ENCODE peak calls at places on chromosomes 3 and 15, in four cellular contexts. B, M, U and E are unnamed samples.

GRCh38 chr3:147195896-147196295 is 210.4 kb downstream of the ZIC4 start:
- DNase-seq in B (no peak), M (no peak), U (no peak), E (no peak)

GRCh38 chr3:163327086-163327485 is 1751.2 kb downstream of the SI start:
- DNase-seq in M (no peak), U (no peak), B (no peak), E (no peak)

GRCh38 chr15:101240364-101240763 is 11.5 kb downstream of the CHSY1 start:
- DNase-seq in U (no peak), B (no peak), M (no peak), E (no peak)

GRCh38 chr15:47754312-47754711 is 37.0 kb downstream of the SEMA6D start:
- DNase-seq in M (no peak), B (no peak), U (no peak), E (no peak)

GRCh38 chr3:156174229-156174847 is 54.0 kb downstream of the KCNAB1 start:
- DNase-seq in M (no peak), U (no peak), B (no peak), E (no peak)

GRCh38 chr15:101172421-101173097 is 79.3 kb downstream of the CHSY1 start:
- DNase-seq in U (no peak), M (no peak), B (no peak), E (no peak)

GRCh38 chr3:63912768-63913588 is 795 bp upstream of the SCAANT1 start:
- DNase-seq in U (no peak), B (no peak), M (peak; percentile 42), E (no peak)

GRCh38 chr3:75242012-75242411 is 422.1 kb upstream of the FRG2C start:
- DNase-seq in B (no peak), M (no peak), U (no peak), E (no peak)

DNA sequence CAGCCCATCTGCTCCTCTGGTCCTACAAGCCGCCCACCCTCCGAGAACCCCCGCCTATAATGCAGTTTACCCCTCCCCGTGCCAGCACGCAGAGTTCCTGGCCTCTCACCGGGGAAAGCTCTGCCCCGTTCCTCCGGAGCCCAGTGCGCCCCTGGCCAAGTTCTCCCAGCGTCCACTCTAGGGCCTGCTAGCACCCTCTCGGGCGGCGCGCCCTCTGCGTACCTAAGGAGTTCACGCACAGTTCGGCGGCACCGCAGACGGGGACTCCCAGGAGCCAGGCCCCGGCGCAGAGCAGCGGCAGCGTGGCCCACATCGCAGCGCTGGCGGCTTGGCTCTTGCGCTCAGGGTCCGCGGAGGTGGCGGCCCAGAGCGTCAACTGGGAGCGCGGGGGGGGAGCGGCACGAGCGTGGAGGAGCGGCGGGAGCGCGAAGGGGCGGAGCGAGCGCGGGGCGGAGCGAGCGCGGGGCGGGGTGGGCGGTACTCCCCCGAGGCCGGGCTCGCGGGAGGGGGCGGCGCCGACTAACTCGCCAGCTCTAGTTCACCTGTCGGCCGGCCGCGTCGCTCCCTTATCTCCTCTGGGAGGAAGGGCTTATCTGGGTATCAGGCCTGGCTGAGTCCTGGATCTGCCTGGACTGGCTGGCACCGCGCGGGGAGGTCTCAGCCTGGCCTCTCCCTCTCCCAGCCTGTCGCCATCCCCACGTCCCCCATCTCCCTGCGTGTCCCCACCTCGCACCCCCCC is at the start of gene CTSH:
- DNase-seq in U (no peak), B (peak; percentile 42), M (peak; percentile 95), E (peak; percentile 88)
- TF ChIP-seq SPI1 in U (no peak), B (no peak), M (no peak), E (no peak)

GRCh38 chr3:34183581-34184313 is 385.3 kb downstream of the PDCD6IP start:
- DNase-seq in B (no peak), U (no peak), M (no peak), E (no peak)
- TF ChIP-seq SPI1 in B (no peak), U (no peak), M (no peak), E (no peak)

GRCh38 chr3:139329364-139329850 is 14.4 kb upstream of the MRPS22 start:
- DNase-seq in U (no peak), M (peak; percentile 93), B (peak; percentile 68), E (peak; percentile 83)
- TF ChIP-seq SPI1 in U (no peak), M (peak; percentile 18), B (no peak), E (no peak)

GRCh38 chr3:87173776-87174175 is 53.3 kb upstream of the CHMP2B start:
- DNase-seq in U (no peak), M (no peak), B (peak; percentile 3), E (no peak)

GRCh38 chr3:87173071-87173470 is 54.0 kb upstream of the CHMP2B start:
- DNase-seq in B (no peak), U (no peak), M (no peak), E (no peak)

GRCh38 chr3:87164245-87164644 is 62.9 kb upstream of the CHMP2B start:
- DNase-seq in B (no peak), M (no peak), U (no peak), E (no peak)

DNA sequence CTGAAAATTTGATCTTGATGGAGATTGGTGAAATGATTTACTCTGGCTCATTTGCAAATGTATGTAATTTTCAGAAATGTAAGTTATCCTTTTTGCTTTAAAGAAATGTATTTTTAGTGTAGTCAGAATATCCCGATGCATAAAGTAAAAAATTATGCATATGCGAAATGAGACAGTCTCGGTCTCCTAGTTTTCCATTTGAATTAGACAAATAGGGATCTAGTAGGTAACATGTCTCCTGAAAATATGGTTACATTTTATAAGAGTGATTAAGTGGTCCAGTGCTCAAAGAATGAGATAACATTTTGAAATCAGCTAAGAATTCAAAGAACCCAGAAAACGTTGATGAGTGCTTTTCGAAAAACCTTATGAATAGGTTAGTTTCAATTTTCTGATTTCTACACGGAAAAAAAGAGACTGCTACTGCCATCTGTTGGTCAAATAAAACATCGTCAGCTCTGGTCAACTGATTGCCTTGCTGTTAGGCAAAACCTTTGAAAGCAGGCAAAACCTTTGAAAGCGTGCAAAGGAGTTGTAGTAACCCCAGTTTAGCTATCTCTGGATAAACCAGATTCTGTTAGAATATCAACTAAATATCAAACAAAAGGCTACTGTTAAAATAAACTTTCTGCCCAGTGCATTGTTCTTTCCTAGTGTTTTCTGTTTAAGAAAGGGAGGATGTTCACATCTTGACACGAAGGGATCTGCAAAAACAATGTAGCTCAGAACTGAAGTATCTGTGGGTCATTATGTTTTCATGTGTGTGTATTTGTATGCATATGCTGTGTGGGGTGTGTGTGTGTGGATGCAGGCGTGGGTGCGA is 59.3 kb upstream of the CHMP2B start:
- DNase-seq in U (peak; percentile 15), B (peak; percentile 5), M (peak; percentile 7), E (peak; percentile 0)
- TF ChIP-seq SPI1 in U (no peak), B (no peak), M (no peak), E (no peak)

GRCh38 chr3:195892355-195893120 is 15.8 kb downstream of the TNK2 start:
- DNase-seq in U (no peak), M (peak; percentile 28), B (no peak), E (no peak)
- TF ChIP-seq SPI1 in U (no peak), M (no peak), B (no peak), E (no peak)

GRCh38 chr3:98982336-98982735 is 80.8 kb upstream of the DCBLD2 start:
- DNase-seq in U (no peak), B (no peak), M (no peak), E (no peak)

GRCh38 chr3:98978068-98978811 is 76.7 kb upstream of the DCBLD2 start:
- DNase-seq in U (no peak), B (no peak), M (no peak), E (no peak)

GRCh38 chr3:98984024-98984423 is 82.5 kb upstream of the DCBLD2 start:
- DNase-seq in B (no peak), U (no peak), M (no peak), E (no peak)

GRCh38 chr3:98979296-98979695 is 77.8 kb upstream of the DCBLD2 start:
- DNase-seq in U (no peak), M (no peak), B (no peak), E (no peak)

DNA sequence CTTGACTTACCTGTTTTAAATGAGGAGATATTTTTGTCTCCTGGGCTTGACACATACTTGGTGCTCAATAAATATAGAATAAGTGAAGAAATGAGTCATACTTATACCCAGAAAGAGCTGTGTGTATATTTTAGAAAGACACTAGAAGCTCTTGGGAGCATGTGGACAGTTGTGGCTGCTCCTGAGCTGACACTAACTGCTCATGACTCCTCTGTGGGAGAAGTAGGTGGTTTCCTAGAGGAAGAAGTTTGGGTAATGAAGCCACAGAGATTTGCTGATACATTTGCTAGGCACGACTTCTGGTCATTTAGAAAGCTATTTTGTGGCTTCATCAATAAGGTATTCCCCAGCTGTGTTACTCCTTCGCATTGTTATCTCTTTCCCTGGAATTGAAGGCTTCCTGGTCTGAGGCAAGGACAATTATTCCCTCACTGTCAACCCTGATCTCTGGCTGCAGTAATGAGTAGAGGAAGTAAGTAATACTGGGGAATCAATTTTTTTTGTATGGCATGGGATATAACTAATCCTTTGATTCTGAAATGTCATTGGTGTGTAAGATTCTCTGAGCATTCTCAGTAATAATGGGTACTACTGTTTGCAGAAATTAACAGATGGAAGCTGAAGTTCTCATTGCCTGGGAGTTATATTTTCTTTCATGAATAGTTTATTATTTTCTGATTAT is 79.6 kb upstream of the DCBLD2 start:
- DNase-seq in M (no peak), B (no peak), U (peak; percentile 79), E (peak; percentile 2)
- TF ChIP-seq SPI1 in M (no peak), B (no peak), U (no peak), E (no peak)

DNA sequence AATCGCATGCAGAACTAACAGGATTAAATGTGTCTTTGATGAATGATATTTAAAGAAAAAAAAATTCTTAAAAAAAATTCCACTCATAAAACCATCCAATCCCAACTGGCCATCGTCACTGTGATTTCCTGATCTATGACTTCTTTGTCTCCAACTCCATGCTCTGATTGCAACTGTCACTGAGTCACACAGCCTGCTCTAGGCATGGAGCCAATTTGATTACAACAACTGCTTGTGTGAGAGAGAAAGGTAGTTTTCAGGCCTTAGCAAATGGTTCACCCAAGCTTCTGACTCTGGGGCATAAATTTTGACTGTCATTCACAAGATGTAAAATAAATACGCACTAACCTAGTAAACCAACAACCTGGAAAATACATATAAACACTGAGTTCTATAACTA is 25.8 kb upstream of the SPRED1 start:
- DNase-seq in U (no peak), B (no peak), M (no peak), E (no peak)
- TF ChIP-seq SPI1 in U (no peak), B (no peak), M (no peak), E (no peak)

DNA sequence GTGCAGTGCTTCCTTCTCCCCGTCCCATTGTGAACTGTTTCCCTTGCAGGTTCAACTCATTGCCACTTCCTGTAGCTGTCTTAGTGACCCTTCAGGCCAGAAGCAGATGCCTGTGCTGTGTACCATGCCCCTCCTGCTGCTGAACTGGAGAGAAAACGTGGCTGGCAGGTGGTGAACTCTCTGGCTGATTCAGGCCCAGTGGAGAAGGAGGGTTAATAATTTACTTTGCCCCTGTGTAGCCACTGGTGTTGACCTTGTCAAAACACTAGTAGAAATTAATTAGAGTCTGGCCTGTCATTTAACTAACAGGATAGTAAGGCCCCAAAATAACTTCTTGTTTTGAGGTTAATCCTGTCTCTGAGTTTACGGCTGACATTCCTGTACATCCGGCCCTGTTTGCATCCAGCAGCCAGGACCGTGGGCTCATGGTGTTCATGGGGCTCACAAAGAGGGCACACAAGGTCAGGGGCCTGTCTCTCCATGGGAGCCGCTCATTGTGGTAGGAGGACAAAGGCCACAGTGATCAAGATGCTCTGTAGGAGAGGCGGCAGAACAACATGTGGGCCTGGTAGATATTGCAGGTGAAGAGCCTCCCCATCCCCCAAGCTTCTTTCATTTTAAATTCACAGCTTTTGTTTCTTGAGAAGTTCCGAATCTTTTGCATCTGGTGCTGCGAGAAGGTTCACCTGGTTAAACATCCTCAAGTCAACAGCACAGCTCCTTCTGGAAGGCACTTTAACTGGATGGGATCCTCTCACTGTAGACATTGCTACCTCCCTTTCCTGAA is 101.6 kb downstream of the CGNL1 start:
- DNase-seq in U (peak; percentile 45), B (no peak), M (no peak), E (no peak)
- TF ChIP-seq SPI1 in U (no peak), B (no peak), M (no peak), E (no peak)